ENCODE peak calls at places on chromosomes 5 and 9, in ten cellular contexts. M is GM19239; Z is H4; N is dorsolateral prefrontal cortex; Q is right atrium auricular region; K is skeletal muscle cell; Y is CD8-positive, alpha-beta memory T cell; G is DND-41; A is fibroblast of mammary gland; F is stimulated activated CD4-positive, alpha-beta T cell treated with anti-CD3 and anti-CD28 coated beads, Interleukin-2, amount 100 ng/mL, for 24 hours. R is an unnamed sample.

GRCh38 chr9:112620353-112620752 is 97.6 kb downstream of the INIP start:
- DNase-seq in F (no peak), Y (no peak), Q (no peak), G (no peak), K (no peak), M (no peak), N (no peak), Z (no peak), A (no peak), R (no peak)

GRCh38 chr5:991472-992267 is 16.9 kb upstream of the NKD2 start:
- DNase-seq in Q (no peak), F (no peak), G (peak), N (no peak), K (no peak), A (no peak), M (no peak), Y (no peak), Z (no peak), R (peak)

GRCh38 chr5:66529182-66529581 is 67.0 kb upstream of the MAST4 start:
- DNase-seq in K (no peak), Z (no peak), Q (no peak), M (no peak), A (no peak), N (no peak), F (no peak), Y (no peak), G (peak), R (no peak)

GRCh38 chr5:176814313-176814685 is 3.9 kb downstream of the UNC5A start:
- DNase-seq in N (no peak), M (no peak), Y (no peak), A (no peak), Z (no peak), K (no peak), G (no peak), Q (no peak), F (no peak), R (no peak)

GRCh38 chr9:108282872-108283271 is 572.9 kb downstream of the ACTL7B start:
- DNase-seq in N (no peak), A (peak), G (no peak), Q (no peak), F (no peak), K (no peak), M (no peak), Y (no peak), Z (no peak), R (no peak)

GRCh38 chr9:137069508-137070071 is 767 bp downstream of the SAPCD2 start:
- DNase-seq in Y (no peak), K (no peak), Z (no peak), M (no peak), G (peak), Q (no peak), N (no peak), A (no peak), F (no peak), R (peak)

GRCh38 chr9:134964271-134964670 is 46.6 kb upstream of the FCN1 start:
- DNase-seq in F (no peak), G (no peak), K (no peak), Z (no peak), N (no peak), A (no peak), M (no peak), Y (no peak), Q (no peak), R (no peak)

GRCh38 chr5:125011014-125011413 is 264.6 kb upstream of the ZNF608 start:
- DNase-seq in N (no peak), F (no peak), Q (no peak), G (no peak), A (no peak), K (no peak), Y (no peak), Z (no peak), M (no peak), R (no peak)

GRCh38 chr5:35285011-35285410 is 54.7 kb upstream of the PRLR start:
- DNase-seq in N (no peak), K (no peak), Y (no peak), Q (no peak), F (no peak), Z (no peak), A (peak), G (no peak), M (no peak), R (no peak)

GRCh38 chr5:174790906-174791305 is 66.5 kb downstream of the MSX2 start:
- DNase-seq in Z (no peak), Y (no peak), N (no peak), M (no peak), G (no peak), Q (no peak), F (no peak), A (no peak), K (no peak), R (no peak)

GRCh38 chr9:6899274-6899673 is 141.5 kb downstream of the KDM4C start:
- DNase-seq in A (no peak), Z (no peak), Q (no peak), F (no peak), G (no peak), M (no peak), N (no peak), Y (no peak), K (no peak), R (no peak)

GRCh38 chr9:37336150-37336549 is 86.3 kb upstream of the GRHPR start:
- DNase-seq in F (no peak), A (no peak), Y (no peak), M (no peak), N (no peak), Q (no peak), Z (no peak), G (no peak), K (no peak), R (no peak)

GRCh38 chr5:164256351-164256750 is 750.9 kb downstream of the MAT2B start:
- DNase-seq in Q (no peak), Z (no peak), F (no peak), Y (no peak), M (no peak), N (no peak), A (peak), G (no peak), K (no peak), R (no peak)

GRCh38 chr9:82354260-82354659 is 365.7 kb downstream of the SPATA31D1 start:
- DNase-seq in G (no peak), M (no peak), Z (peak), K (peak), Y (no peak), F (no peak), A (peak), N (no peak), Q (no peak), R (no peak)

GRCh38 chr5:102651466-102651865 is 103.6 kb upstream of the PAM start:
- DNase-seq in M (no peak), Z (no peak), G (no peak), F (no peak), A (peak), K (no peak), N (no peak), Q (no peak), Y (no peak), R (no peak)

GRCh38 chr5:86997501-86997900 is 270.2 kb upstream of the RASA1 start:
- DNase-seq in K (no peak), A (no peak), G (no peak), N (no peak), Y (no peak), F (no peak), Q (no peak), M (no peak), Z (no peak), R (no peak)

GRCh38 chr5:41629897-41630296 is 119.5 kb upstream of the PLCXD3 start:
- DNase-seq in G (no peak), K (no peak), A (no peak), N (no peak), F (no peak), Q (no peak), Z (no peak), Y (no peak), M (no peak), R (no peak)

GRCh38 chr9:37262410-37262809 is 142.0 kb downstream of the ZCCHC7 start:
- DNase-seq in K (no peak), Q (no peak), M (no peak), Z (no peak), N (no peak), G (no peak), F (no peak), Y (no peak), A (peak), R (no peak)

GRCh38 chr5:180142008-180142803 is 66.8 kb downstream of the RASGEF1C start:
- DNase-seq in G (no peak), A (no peak), F (no peak), N (no peak), M (no peak), Z (no peak), Y (no peak), K (no peak), Q (peak), R (no peak)

GRCh38 chr9:126894052-126894603 is 20.5 kb upstream of the RALGPS1 start:
- DNase-seq in A (peak), Q (no peak), G (no peak), Z (no peak), Y (no peak), F (no peak), K (no peak), M (no peak), N (no peak), R (no peak)

GRCh38 chr5:87392170-87392569 is 20.6 kb downstream of the CCNH start:
- DNase-seq in Y (no peak), A (no peak), F (no peak), G (no peak), M (no peak), N (no peak), Z (no peak), K (no peak), Q (no peak), R (no peak)

GRCh38 chr9:4515958-4516375 is 25.7 kb downstream of the SLC1A1 start:
- DNase-seq in Z (no peak), K (no peak), Q (no peak), G (no peak), F (no peak), A (peak), Y (no peak), N (no peak), M (no peak), R (no peak)

GRCh38 chr9:14343236-14343947 is 29.5 kb upstream of the NFIB start:
- DNase-seq in K (no peak), Z (no peak), Q (no peak), M (no peak), A (no peak), N (no peak), G (no peak), F (no peak), Y (no peak), R (no peak)

GRCh38 chr9:135512904-135513303 is 8.3 kb upstream of the LCN1 start:
- DNase-seq in Z (no peak), M (no peak), Q (no peak), F (no peak), N (peak), K (no peak), A (no peak), G (no peak), Y (no peak), R (no peak)

GRCh38 chr5:1967716-1968115 is 85.0 kb upstream of the IRX4 start:
- DNase-seq in Q (no peak), A (no peak), M (no peak), F (no peak), N (no peak), G (peak), Y (no peak), K (no peak), Z (no peak), R (no peak)

GRCh38 chr5:73998496-73998895 is 372.5 kb downstream of the ARHGEF28 start:
- DNase-seq in A (peak), Q (no peak), G (no peak), Z (no peak), K (peak), M (no peak), Y (no peak), N (no peak), F (no peak), R (no peak)

GRCh38 chr5:7849531-7850240 is 1.2 kb downstream of the CFAP90 start:
- DNase-seq in M (no peak), F (no peak), N (peak), A (no peak), Y (no peak), G (no peak), Q (no peak), Z (no peak), K (no peak), R (no peak)

GRCh38 chr9:129442791-129443511 is 177.9 kb downstream of the C9orf50 start:
- DNase-seq in G (no peak), K (no peak), M (no peak), F (no peak), A (no peak), Q (no peak), Y (no peak), Z (no peak), N (no peak), R (no peak)

GRCh38 chr5:42991477-42992034 is 48.6 kb downstream of the ANXA2R start:
- DNase-seq in N (no peak), Z (no peak), A (no peak), Y (no peak), M (no peak), K (no peak), F (peak), G (no peak), Q (no peak), R (no peak)

GRCh38 chr9:115250646-115251045 is 132.7 kb upstream of the TNC start:
- DNase-seq in Y (no peak), Z (no peak), G (no peak), Q (no peak), F (no peak), A (peak), K (peak), N (no peak), M (no peak), R (no peak)

GRCh38 chr9:81113408-81114124 is 575.8 kb downstream of the TLE1 start:
- DNase-seq in K (no peak), Z (no peak), Q (no peak), Y (no peak), A (no peak), F (no peak), G (peak), N (no peak), M (no peak), R (no peak)

GRCh38 chr9:128043467-128043868 is 23.7 kb downstream of the NAIF1 start:
- DNase-seq in Q (no peak), Y (no peak), G (no peak), M (no peak), K (no peak), F (no peak), N (no peak), Z (no peak), A (no peak), R (no peak)

GRCh38 chr5:143403357-143403606 is 204 bp downstream of the NR3C1 start:
- DNase-seq in N (no peak), K (no peak), F (no peak), A (no peak), Y (no peak), M (no peak), Z (no peak), Q (no peak), G (no peak), R (no peak)

GRCh38 chr9:120713257-120714087 is 798 bp downstream of the MEGF9 start:
- DNase-seq in N (peak), Q (no peak), Z (no peak), K (no peak), A (no peak), F (peak), M (no peak), Y (peak), G (peak), R (peak)